ENCODE peak calls at places on chromosomes 7 and 10, in five cellular contexts. S, W, U, E and T are unnamed samples.

GRCh38 chr7:148697256-148697841 is 1.4 kb upstream of the CUL1 start:
- DNase-seq in W (no peak), E (no peak), S (no peak), U (peak; percentile 37), T (no peak)

GRCh38 chr7:40827217-40828085 is 692.6 kb downstream of the SUGCT start:
- DNase-seq in U (no peak), S (peak; percentile 13), E (no peak), W (no peak), T (no peak)

GRCh38 chr7:4703532-4703931 is 21.4 kb downstream of the FOXK1 start:
- DNase-seq in S (no peak), W (no peak), U (no peak), E (no peak), T (no peak)

GRCh38 chr7:150432915-150433892 is 17.2 kb upstream of the GIMAP8 start:
- DNase-seq in U (no peak), E (peak; percentile 9), W (no peak), S (no peak), T (peak; percentile 25)

GRCh38 chr7:25852249-25852994 is 299.6 kb upstream of the NFE2L3 start:
- DNase-seq in S (no peak), E (no peak), U (no peak), W (no peak), T (no peak)

GRCh38 chr10:130244928-130245495 is 108.8 kb downstream of the GLRX3 start:
- DNase-seq in E (no peak), U (no peak), W (no peak), S (no peak), T (peak; percentile 55)

GRCh38 chr10:49751216-49751615 is 10.9 kb downstream of the OGDHL start:
- DNase-seq in W (no peak), E (no peak), S (no peak), U (no peak), T (no peak)

GRCh38 chr10:3969876-3970666 is 185.1 kb upstream of the KLF6 start:
- DNase-seq in E (no peak), U (no peak), W (no peak), S (no peak), T (no peak)

GRCh38 chr7:148334959-148335577 is 255.5 kb upstream of the C7orf33 start:
- DNase-seq in U (no peak), S (peak; percentile 40), W (no peak), E (no peak), T (no peak)

GRCh38 chr7:41085244-41085643 is 617.6 kb downstream of the INHBA start:
- DNase-seq in E (no peak), U (no peak), W (no peak), S (peak; percentile 11), T (no peak)

GRCh38 chr10:44478040-44478439 is 93.1 kb upstream of the CXCL12 start:
- DNase-seq in W (no peak), S (no peak), U (no peak), E (no peak), T (no peak)

GRCh38 chr7:135994466-135995205 is 17.5 kb upstream of the MTPN start:
- DNase-seq in U (no peak), W (no peak), E (no peak), S (no peak), T (no peak)

GRCh38 chr7:159136013-159136412 is 8.7 kb downstream of the VIPR2 start:
- DNase-seq in W (no peak), S (no peak), U (no peak), E (no peak), T (no peak)

GRCh38 chr10:81081887-81082620 is 544.4 kb downstream of the SH2D4B start:
- DNase-seq in U (no peak), E (no peak), S (no peak), W (no peak), T (no peak)

GRCh38 chr7:141533149-141533949 is 17.9 kb upstream of the AGK start:
- DNase-seq in W (no peak), E (peak; percentile 62), U (peak; percentile 44), S (peak; percentile 48), T (no peak)

GRCh38 chr10:132615346-132616169 is 78.0 kb downstream of the INPP5A start:
- DNase-seq in U (no peak), W (no peak), S (no peak), E (no peak), T (peak; percentile 77)

GRCh38 chr7:923108-924041 is 31.1 kb downstream of the ADAP1 start:
- DNase-seq in W (peak; percentile 63), S (no peak), U (peak; percentile 97), E (peak; percentile 96), T (peak; percentile 87)

GRCh38 chr10:94138391-94138790 is 144.7 kb downstream of the PLCE1 start:
- DNase-seq in W (no peak), S (no peak), E (no peak), U (no peak), T (no peak)

GRCh38 chr7:29806131-29806792 is at the start of gene WIPF3:
- DNase-seq in S (peak; percentile 28), W (no peak), U (no peak), E (no peak), T (no peak)

GRCh38 chr7:92833024-92833765 is 3.2 kb downstream of the CDK6 start:
- DNase-seq in S (peak; percentile 68), W (peak; percentile 32), U (peak; percentile 88), E (peak; percentile 86), T (peak; percentile 94)

GRCh38 chr7:121479466-121479865 is 83.4 kb upstream of the FAM3C start:
- DNase-seq in E (no peak), S (no peak), U (no peak), W (no peak), T (no peak)

GRCh38 chr7:121741896-121742295 is 131.1 kb upstream of the PTPRZ1 start:
- DNase-seq in U (no peak), S (peak; percentile 57), W (no peak), E (no peak), T (no peak)

GRCh38 chr10:12208460-12208859 is 12.5 kb downstream of the CDC123 start:
- DNase-seq in W (no peak), U (no peak), S (no peak), E (no peak), T (no peak)

GRCh38 chr7:73746378-73746777 is 7.8 kb upstream of the ABHD11 start:
- DNase-seq in E (no peak), U (no peak), S (no peak), W (no peak), T (no peak)

GRCh38 chr7:139108256-139109187 is 998 bp downstream of the ZC3HAV1 start:
- DNase-seq in E (peak; percentile 51), U (no peak), S (peak; percentile 19), W (no peak), T (peak; percentile 94)

GRCh38 chr7:26052721-26053120 is 99.3 kb upstream of the NFE2L3 start:
- DNase-seq in W (no peak), S (peak; percentile 57), E (no peak), U (no peak), T (no peak)

GRCh38 chr7:29494350-29494749 is 69.3 kb upstream of the PRR15 start:
- DNase-seq in S (no peak), U (no peak), E (no peak), W (no peak), T (no peak)

GRCh38 chr7:45627691-45628456 is 53.7 kb downstream of the ADCY1 start:
- DNase-seq in U (no peak), W (no peak), E (no peak), S (no peak), T (no peak)

GRCh38 chr10:5666324-5667220 is at the start of gene ASB13:
- DNase-seq in W (no peak), E (peak; percentile 38), S (peak; percentile 53), U (no peak), T (no peak)

GRCh38 chr7:44914992-44915607 is 29.8 kb upstream of the PURB start:
- DNase-seq in S (no peak), U (peak; percentile 86), E (no peak), W (no peak), T (no peak)

GRCh38 chr10:31399631-31400030 is 80.6 kb downstream of the ZEB1 start:
- DNase-seq in W (no peak), E (no peak), U (no peak), S (no peak), T (no peak)

GRCh38 chr10:108303149-108303548 is 1138.6 kb upstream of the SORCS1 start:
- DNase-seq in U (no peak), S (no peak), E (no peak), W (no peak), T (no peak)

GRCh38 chr7:137354361-137354760 is 10.8 kb upstream of the PTN start:
- DNase-seq in S (no peak), W (no peak), U (no peak), E (no peak), T (no peak)

GRCh38 chr10:85851300-85851699 is 515.3 kb downstream of the GRID1 start:
- DNase-seq in E (no peak), S (peak; percentile 39), W (no peak), U (no peak), T (no peak)

GRCh38 chr10:17227367-17228080 is 517 bp upstream of the VIM start:
- DNase-seq in W (no peak), S (no peak), E (peak; percentile 19), U (peak; percentile 28), T (no peak)
- TF ChIP-seq CTCF in W (peak; percentile 55), S (peak; percentile 51), E (peak; percentile 54), U (peak; percentile 73), T (peak; percentile 80)

GRCh38 chr10:107166378-107166777 is 1.9 kb upstream of the SORCS1 start:
- DNase-seq in W (no peak), S (no peak), U (no peak), E (no peak), T (no peak)
- TF ChIP-seq CTCF in W (no peak), S (no peak), U (no peak), E (no peak), T (no peak)

DNA sequence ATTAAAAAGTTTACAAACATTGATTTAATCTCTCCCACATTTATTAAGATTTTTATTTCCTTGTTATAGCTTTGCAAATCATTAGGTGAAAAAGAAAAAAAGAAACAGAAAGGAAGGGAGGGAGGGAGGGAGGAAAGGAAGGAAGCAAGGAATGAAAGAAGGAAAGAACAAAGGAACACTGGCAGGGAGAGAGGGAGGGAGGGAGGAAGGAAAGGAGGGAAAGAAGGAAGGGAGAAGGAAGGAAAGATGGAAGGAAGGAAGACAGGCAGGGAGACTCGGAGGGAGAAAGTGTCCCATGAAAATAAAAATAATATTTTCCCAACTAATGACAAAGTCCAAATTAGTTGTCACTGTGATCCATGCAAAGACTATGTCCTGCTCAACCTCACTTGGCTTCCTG is 6.3 kb upstream of the ITGA8 start:
- DNase-seq in S (no peak), U (no peak), W (no peak), E (no peak), T (no peak)
- TF ChIP-seq CTCF in S (no peak), U (no peak), W (no peak), E (no peak), T (no peak)

DNA sequence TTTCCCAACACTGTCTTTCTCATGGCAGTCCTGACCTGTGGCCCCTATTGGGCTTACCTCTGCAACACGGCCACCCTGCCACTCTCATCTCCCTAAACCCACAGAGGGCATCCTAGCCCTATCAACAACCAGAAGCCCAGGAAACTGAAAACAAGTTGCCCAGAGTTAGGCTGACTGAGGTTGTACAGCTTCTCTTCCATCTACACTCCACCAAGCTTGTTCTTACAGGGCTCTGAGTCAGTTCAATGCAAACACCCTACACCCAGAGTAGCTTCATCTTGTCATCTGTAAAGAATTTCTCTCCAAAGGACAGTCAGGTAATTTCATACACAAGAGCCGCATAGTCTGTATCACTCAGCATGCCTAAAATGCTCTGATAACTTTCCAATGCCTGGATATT is 175.4 kb downstream of the ARID5B start:
- DNase-seq in U (no peak), W (no peak), E (no peak), S (peak; percentile 81), T (no peak)
- TF ChIP-seq CTCF in U (no peak), W (no peak), E (no peak), S (no peak), T (peak; percentile 40)